ENCODE peak calls at places on chromosome 22, in nine cellular contexts. O, X, E, U, S, Y, D, N and G are unnamed samples.
A peak's percentile ranks its signal among the peaks of the same experiment; 100 is the strongest.

GRCh38 chr22:25815561-25815960 is 73.6 kb downstream of the MYO18B start:
- DNase-seq in O (no peak), X (no peak), E (no peak), U (no peak), S (no peak), Y (no peak), D (no peak), N (no peak), G (no peak)

GRCh38 chr22:21736084-21736642 is 569 bp upstream of the YPEL1 start:
- DNase-seq in O (no peak), X (no peak), E (no peak), U (no peak), S (no peak), Y (no peak), D (no peak), N (no peak), G (no peak)

GRCh38 chr22:27252282-27253049 is 549.1 kb downstream of the MN1 start:
- DNase-seq in O (no peak), X (peak; percentile 60), E (no peak), U (no peak), S (no peak), Y (no peak), D (no peak), N (no peak), G (no peak)

GRCh38 chr22:38032681-38033521 is 24.3 kb upstream of the PICK1 start:
- DNase-seq in O (no peak), X (no peak), E (no peak), U (no peak), S (no peak), Y (no peak), D (no peak), N (no peak), G (no peak)

GRCh38 chr22:17910561-17911311 is 113.6 kb downstream of the MICAL3 start:
- DNase-seq in O (peak; percentile 89), X (peak; percentile 7), E (peak; percentile 39), U (peak; percentile 81), S (peak; percentile 31), Y (peak; percentile 40), D (no peak), N (peak; percentile 80), G (no peak)

GRCh38 chr22:27720860-27721259 is 80.7 kb downstream of the MN1 start:
- DNase-seq in O (no peak), X (no peak), E (no peak), U (peak; percentile 29), S (no peak), Y (no peak), D (no peak), N (no peak), G (peak; percentile 28)

GRCh38 chr22:20724676-20725454 is 49.0 kb upstream of the SERPIND1 start:
- DNase-seq in O (no peak), X (no peak), E (no peak), U (peak; percentile 23), S (no peak), Y (no peak), D (no peak), N (no peak), G (no peak)

GRCh38 chr22:28297504-28297903 is 378.4 kb upstream of the PITPNB start:
- DNase-seq in O (no peak), X (no peak), E (no peak), U (no peak), S (peak; percentile 96), Y (peak; percentile 55), D (no peak), N (no peak), G (no peak)

GRCh38 chr22:45644714-45645113 is 26.9 kb upstream of the ATXN10 start:
- DNase-seq in O (no peak), X (no peak), E (no peak), U (no peak), S (no peak), Y (no peak), D (no peak), N (no peak), G (peak; percentile 37)

GRCh38 chr22:21760640-21761039 is 25.0 kb upstream of the YPEL1 start:
- DNase-seq in O (no peak), X (no peak), E (no peak), U (no peak), S (peak; percentile 54), Y (no peak), D (no peak), N (no peak), G (no peak)

GRCh38 chr22:35183917-35184316 is 73.4 kb upstream of the HMGXB4 start:
- DNase-seq in O (no peak), X (no peak), E (no peak), U (no peak), S (no peak), Y (no peak), D (no peak), N (no peak), G (no peak)

GRCh38 chr22:30635273-30636225 is at the start of gene SLC35E4:
- DNase-seq in O (peak; percentile 93), X (peak; percentile 71), E (peak; percentile 82), U (peak; percentile 97), S (peak; percentile 85), Y (peak; percentile 98), D (peak; percentile 97), N (peak; percentile 92), G (peak; percentile 97)

GRCh38 chr22:27045103-27045940 is 387.9 kb downstream of the MIAT start:
- DNase-seq in O (no peak), X (peak; percentile 23), E (no peak), U (no peak), S (no peak), Y (no peak), D (no peak), N (no peak), G (no peak)

GRCh38 chr22:29130490-29130889 is 57.7 kb downstream of the KREMEN1 start:
- DNase-seq in O (no peak), X (no peak), E (no peak), U (no peak), S (no peak), Y (no peak), D (no peak), N (no peak), G (no peak)

GRCh38 chr22:18110194-18110943 is at the start of gene TUBA8:
- DNase-seq in O (peak; percentile 66), X (no peak), E (peak; percentile 10), U (peak; percentile 77), S (no peak), Y (peak; percentile 25), D (peak; percentile 75), N (peak; percentile 52), G (peak; percentile 70)

GRCh38 chr22:41048791-41049717 is 43.3 kb upstream of the EP300 start:
- DNase-seq in O (peak; percentile 45), X (no peak), E (peak; percentile 19), U (peak; percentile 76), S (no peak), Y (peak; percentile 56), D (peak; percentile 34), N (peak; percentile 75), G (peak; percentile 76)

GRCh38 chr22:45553333-45554039 is 50.8 kb downstream of the FBLN1 start:
- DNase-seq in O (peak; percentile 87), X (peak; percentile 83), E (peak; percentile 71), U (no peak), S (peak; percentile 49), Y (peak; percentile 73), D (peak; percentile 68), N (peak; percentile 82), G (peak; percentile 84)

GRCh38 chr22:44736581-44737413 is 15.6 kb upstream of the ARHGAP8 start:
- DNase-seq in O (no peak), X (no peak), E (no peak), U (no peak), S (no peak), Y (no peak), D (no peak), N (no peak), G (no peak)

GRCh38 chr22:21778705-21779363 is 43.2 kb upstream of the YPEL1 start:
- DNase-seq in O (no peak), X (no peak), E (no peak), U (no peak), S (no peak), Y (no peak), D (peak; percentile 17), N (no peak), G (no peak)

GRCh38 chr22:21587803-21588611 is 20.5 kb downstream of the UBE2L3 start:
- DNase-seq in O (no peak), X (no peak), E (no peak), U (no peak), S (peak; percentile 77), Y (peak; percentile 22), D (no peak), N (no peak), G (no peak)

GRCh38 chr22:39252461-39253391 is 7.9 kb upstream of the PDGFB start:
- DNase-seq in O (no peak), X (no peak), E (no peak), U (no peak), S (no peak), Y (no peak), D (no peak), N (no peak), G (no peak)
- H3K4me1 ChIP-seq in O (peaks cover 37% of the 10 kb centered on the region), X (peaks cover 41% of the 10 kb centered on the region), E (peaks cover 47% of the 10 kb centered on the region), U (peaks cover 26% of the 10 kb centered on the region), S (peaks cover 49% of the 10 kb centered on the region), Y (peaks cover 24% of the 10 kb centered on the region), D (peaks cover 36% of the 10 kb centered on the region), N (peaks cover 2% of the 10 kb centered on the region), G (peaks cover 27% of the 10 kb centered on the region)

GRCh38 chr22:46732513-46732912 is 5.5 kb downstream of the CERK start:
- DNase-seq in O (no peak), X (no peak), E (no peak), U (no peak), S (no peak), Y (no peak), D (no peak), N (no peak), G (no peak)
- H3K4me1 ChIP-seq in O (peaks cover 32% of the 10 kb centered on the region), X (peaks cover 11% of the 10 kb centered on the region), E (peaks cover 45% of the 10 kb centered on the region), U (peaks cover 58% of the 10 kb centered on the region), S (peaks cover 17% of the 10 kb centered on the region), Y (peaks cover 91% of the 10 kb centered on the region), D (peaks cover 99% of the 10 kb centered on the region), N (peaks cover 9% of the 10 kb centered on the region), G (peaks cover 59% of the 10 kb centered on the region)

DNA sequence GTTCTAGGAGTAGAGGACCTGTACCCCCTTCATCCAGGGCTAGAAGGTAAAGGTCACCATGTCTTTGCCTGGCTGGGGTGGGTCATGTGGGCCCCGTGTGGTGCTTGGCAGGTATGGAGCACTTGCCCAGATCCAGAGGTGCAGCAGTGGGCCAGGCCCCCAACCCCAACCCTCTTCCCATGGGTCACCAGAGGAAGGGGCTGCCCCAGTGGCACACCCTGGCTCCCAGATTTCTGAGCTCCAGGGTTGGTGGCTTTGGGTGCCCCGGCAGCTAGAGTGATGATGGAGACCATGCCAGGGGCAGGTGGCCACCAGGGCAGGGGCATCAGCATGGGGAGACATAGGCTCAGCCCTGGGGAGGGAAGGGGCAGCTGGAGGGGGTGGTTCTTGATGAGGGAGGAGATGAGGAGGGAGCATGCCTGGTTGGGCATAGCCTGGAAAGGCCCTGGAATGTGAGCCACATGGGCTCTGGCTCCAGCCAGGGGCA is 2.3 kb upstream of the GP1BB start:
- DNase-seq in O (no peak), X (no peak), E (no peak), U (no peak), S (no peak), Y (no peak), D (no peak), N (no peak), G (no peak)
- H3K4me1 ChIP-seq in O (peaks cover 33% of the 10 kb centered on the region), X (peaks cover 5% of the 10 kb centered on the region), E (peaks cover 25% of the 10 kb centered on the region), U (peaks cover 41% of the 10 kb centered on the region), S (no peaks in the 10 kb centered on the region), Y (peaks cover 27% of the 10 kb centered on the region), D (peaks cover 63% of the 10 kb centered on the region), N (peaks cover 2% of the 10 kb centered on the region), G (peaks cover 23% of the 10 kb centered on the region)

DNA sequence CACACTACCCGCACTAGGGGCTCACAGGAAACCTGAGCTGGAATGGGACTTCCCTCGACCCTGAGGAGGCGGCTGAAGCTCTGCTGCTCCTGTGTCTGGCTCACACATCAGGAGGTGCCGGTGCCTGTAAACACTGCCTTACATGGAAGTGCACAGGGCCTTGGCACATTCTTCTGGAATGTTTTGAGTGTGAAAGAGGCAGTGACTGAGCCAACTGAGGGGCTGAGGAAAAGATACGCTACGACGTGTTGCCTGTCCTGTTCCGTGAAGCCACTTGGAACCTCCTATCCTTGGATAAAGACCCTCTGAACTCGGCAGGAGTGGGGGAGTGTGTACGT is 10.5 kb downstream of the TXN2 start:
- DNase-seq in O (no peak), X (no peak), E (no peak), U (no peak), S (no peak), Y (no peak), D (no peak), N (no peak), G (no peak)
- H3K4me1 ChIP-seq in O (peaks cover 8% of the 10 kb centered on the region), X (peaks cover 44% of the 10 kb centered on the region), E (peaks cover 67% of the 10 kb centered on the region), U (peaks cover 30% of the 10 kb centered on the region), S (peaks cover 34% of the 10 kb centered on the region), Y (peaks cover 46% of the 10 kb centered on the region), D (peaks cover 64% of the 10 kb centered on the region), N (no peaks in the 10 kb centered on the region), G (peaks cover 28% of the 10 kb centered on the region)